ENCODE peak calls at places on chromosomes 5 and 9, in four cellular contexts. O is stimulated activated CD4-positive, alpha-beta T cell treated with anti-CD3 and anti-CD28 coated beads, Interleukin-4, amount 100 ng/mL, for 24 hours; I is endothelial cell; J is AG08396. Q is an unnamed sample.

GRCh38 chr5:122921826-122922225 is 76.4 kb downstream of the SNX24 start:
- DNase-seq in J (no peak), O (no peak), I (no peak), Q (no peak)

GRCh38 chr5:55159763-55160492 is at the start of gene GPX8:
- DNase-seq in O (peak; percentile 16), I (peak; percentile 44), J (peak; percentile 65), Q (peak; percentile 25)

GRCh38 chr9:89497978-89498844 is at the start of gene SEMA4D:
- DNase-seq in I (peak; percentile 47), O (peak; percentile 73), J (peak; percentile 77), Q (peak; percentile 45)

GRCh38 chr5:147427784-147428401 is 82.0 kb downstream of the DPYSL3 start:
- DNase-seq in J (no peak), O (no peak), I (no peak), Q (no peak)

GRCh38 chr9:127135056-127135745 is 12.8 kb upstream of the ANGPTL2 start:
- DNase-seq in I (no peak), J (no peak), O (no peak), Q (no peak)

GRCh38 chr9:10036095-10036494 is 576.7 kb downstream of the PTPRD start:
- DNase-seq in J (no peak), O (no peak), I (no peak), Q (no peak)

GRCh38 chr9:114307323-114308250 is 15.3 kb upstream of the ORM1 start:
- DNase-seq in O (no peak), I (no peak), J (no peak), Q (no peak)

GRCh38 chr9:79233542-79233941 is 338.2 kb upstream of the TLE4 start:
- DNase-seq in J (peak; percentile 43), O (no peak), I (peak; percentile 28), Q (no peak)

GRCh38 chr9:35096035-35096849 is at the start of gene PIGO:
- DNase-seq in J (peak; percentile 90), I (peak; percentile 92), O (peak; percentile 91), Q (peak; percentile 83)

GRCh38 chr9:125446581-125447094 is 185.0 kb downstream of the GAPVD1 start:
- DNase-seq in I (no peak), O (no peak), J (no peak), Q (no peak)

GRCh38 chr5:136073714-136074113 is 44.9 kb downstream of the TGFBI start:
- DNase-seq in J (no peak), O (no peak), I (no peak), Q (no peak)

GRCh38 chr5:149854881-149855280 is 89.7 kb downstream of the PDE6A start:
- DNase-seq in O (no peak), J (no peak), I (no peak), Q (no peak)

GRCh38 chr9:1837453-1838084 is 177.6 kb upstream of the SMARCA2 start:
- DNase-seq in O (no peak), I (peak; percentile 58), J (peak; percentile 10), Q (no peak)

GRCh38 chr5:74341221-74341620 is 299.3 kb downstream of the ENC1 start:
- DNase-seq in I (no peak), J (no peak), O (no peak), Q (no peak)

GRCh38 chr9:125732562-125732961 is 14.6 kb upstream of the PBX3 start:
- DNase-seq in O (no peak), J (no peak), I (peak; percentile 24), Q (no peak)

GRCh38 chr5:36703245-36703860 is 96.9 kb downstream of the SLC1A3 start:
- DNase-seq in O (no peak), I (no peak), J (no peak), Q (no peak)

GRCh38 chr9:119368179-119368578 is 1.1 kb downstream of the BRINP1 start:
- DNase-seq in J (no peak), O (no peak), I (no peak), Q (no peak)

GRCh38 chr5:34580983-34581382 is 75.1 kb upstream of the RAI14 start:
- DNase-seq in I (no peak), O (no peak), J (no peak), Q (no peak)

GRCh38 chr5:168786142-168786541 is 207.0 kb upstream of the PANK3 start:
- DNase-seq in I (no peak), J (no peak), O (no peak), Q (no peak)

GRCh38 chr9:126342621-126343031 is 16.0 kb downstream of the MVB12B start:
- DNase-seq in J (no peak), O (no peak), I (no peak), Q (no peak)

GRCh38 chr5:173781432-173781825 is 106.7 kb upstream of the CPEB4 start:
- DNase-seq in J (peak; percentile 9), O (no peak), I (no peak), Q (no peak)

GRCh38 chr5:139306628-139307379 is 13.3 kb downstream of the MATR3 start:
- DNase-seq in O (no peak), I (no peak), J (no peak), Q (no peak)

GRCh38 chr5:110703481-110703880 is 23.0 kb downstream of the TMEM232 start:
- DNase-seq in O (no peak), J (no peak), I (no peak), Q (no peak)

GRCh38 chr9:92506184-92506857 is 24.0 kb upstream of the ASPN start:
- DNase-seq in O (no peak), J (peak; percentile 76), I (no peak), Q (no peak)

GRCh38 chr5:132199116-132199680 is 28.5 kb downstream of the P4HA2 start:
- DNase-seq in O (no peak), J (no peak), I (no peak), Q (no peak)

GRCh38 chr5:112703866-112704820 is 33.5 kb upstream of the APC start:
- DNase-seq in O (no peak), I (no peak), J (no peak), Q (no peak)

GRCh38 chr5:81016116-81016515 is 56.0 kb downstream of the RASGRF2 start:
- DNase-seq in I (no peak), O (no peak), J (no peak), Q (no peak)

GRCh38 chr5:160469156-160470144 is 47.8 kb downstream of the PTTG1 start:
- DNase-seq in J (no peak), O (no peak), I (no peak), Q (no peak)

GRCh38 chr5:146390469-146390868 is 51.8 kb downstream of the POU4F3 start:
- DNase-seq in O (no peak), I (peak; percentile 22), J (no peak), Q (no peak)

GRCh38 chr5:151019331-151019730 is 1.1 kb upstream of the GPX3 start:
- DNase-seq in J (no peak), I (no peak), O (no peak), Q (no peak)

GRCh38 chr9:74765572-74765971 is 122.1 kb downstream of the TRPM6 start:
- DNase-seq in O (no peak), I (no peak), J (no peak), Q (no peak)

Q was measured in COR-L47.